ENCODE peak calls at places on chromosomes 13 and 19, in ten cellular contexts. X, T, J, A, E, Y, P, N, S and O are unnamed samples.

GRCh38 chr13:87827479-87827878 is 156.3 kb downstream of the SLITRK5 start:
- DNase-seq in X (no peak), T (no peak), J (no peak), A (no peak), E (peak), Y (no peak), P (no peak), N (no peak), S (no peak), O (no peak)

GRCh38 chr19:38792250-38793111 is 3.5 kb downstream of the LGALS7B start:
- DNase-seq in X (peak), T (peak), J (peak), A (no peak), E (no peak), Y (no peak), P (no peak), N (peak), S (peak), O (no peak)

GRCh38 chr19:43470288-43470687 is 4.9 kb upstream of the LYPD3 start:
- DNase-seq in X (no peak), T (no peak), J (no peak), A (no peak), E (no peak), Y (no peak), P (no peak), N (no peak), S (no peak), O (no peak)

GRCh38 chr19:49010453-49010852 is 6.4 kb downstream of the LHB start:
- DNase-seq in X (no peak), T (no peak), J (no peak), A (no peak), E (no peak), Y (no peak), P (no peak), N (no peak), S (no peak), O (no peak)

GRCh38 chr19:38693380-38694223 is 46.2 kb downstream of the ACTN4 start:
- DNase-seq in X (no peak), T (peak), J (no peak), A (peak), E (peak), Y (peak), P (no peak), N (peak), S (no peak), O (no peak)

GRCh38 chr19:15251010-15251748 is 18.9 kb upstream of the EPHX3 start:
- DNase-seq in X (no peak), T (no peak), J (peak), A (no peak), E (no peak), Y (no peak), P (no peak), N (no peak), S (no peak), O (no peak)

GRCh38 chr13:91955546-91956355 is 557.3 kb downstream of the GPC5 start:
- DNase-seq in X (no peak), T (no peak), J (no peak), A (no peak), E (no peak), Y (no peak), P (no peak), N (no peak), S (no peak), O (no peak)

GRCh38 chr19:45423033-45423588 is 606 bp downstream of the ERCC1 start:
- DNase-seq in X (no peak), T (peak), J (no peak), A (no peak), E (no peak), Y (no peak), P (no peak), N (peak), S (no peak), O (peak)

GRCh38 chr13:45575830-45576180 is 39.7 kb downstream of the ERICH6B start:
- DNase-seq in X (no peak), T (no peak), J (no peak), A (no peak), E (no peak), Y (no peak), P (no peak), N (no peak), S (no peak), O (no peak)

GRCh38 chr19:47232422-47233211 is 1.6 kb upstream of the BBC3 start:
- DNase-seq in X (no peak), T (peak), J (no peak), A (no peak), E (peak), Y (no peak), P (peak), N (no peak), S (no peak), O (no peak)

GRCh38 chr13:33057019-33057785 is 41.0 kb downstream of the KL start:
- DNase-seq in X (no peak), T (no peak), J (no peak), A (no peak), E (peak), Y (no peak), P (no peak), N (no peak), S (no peak), O (no peak)

GRCh38 chr13:73677041-73677589 is 457.1 kb downstream of the KLF12 start:
- DNase-seq in X (no peak), T (no peak), J (no peak), A (no peak), E (peak), Y (no peak), P (peak), N (no peak), S (no peak), O (no peak)

DNA sequence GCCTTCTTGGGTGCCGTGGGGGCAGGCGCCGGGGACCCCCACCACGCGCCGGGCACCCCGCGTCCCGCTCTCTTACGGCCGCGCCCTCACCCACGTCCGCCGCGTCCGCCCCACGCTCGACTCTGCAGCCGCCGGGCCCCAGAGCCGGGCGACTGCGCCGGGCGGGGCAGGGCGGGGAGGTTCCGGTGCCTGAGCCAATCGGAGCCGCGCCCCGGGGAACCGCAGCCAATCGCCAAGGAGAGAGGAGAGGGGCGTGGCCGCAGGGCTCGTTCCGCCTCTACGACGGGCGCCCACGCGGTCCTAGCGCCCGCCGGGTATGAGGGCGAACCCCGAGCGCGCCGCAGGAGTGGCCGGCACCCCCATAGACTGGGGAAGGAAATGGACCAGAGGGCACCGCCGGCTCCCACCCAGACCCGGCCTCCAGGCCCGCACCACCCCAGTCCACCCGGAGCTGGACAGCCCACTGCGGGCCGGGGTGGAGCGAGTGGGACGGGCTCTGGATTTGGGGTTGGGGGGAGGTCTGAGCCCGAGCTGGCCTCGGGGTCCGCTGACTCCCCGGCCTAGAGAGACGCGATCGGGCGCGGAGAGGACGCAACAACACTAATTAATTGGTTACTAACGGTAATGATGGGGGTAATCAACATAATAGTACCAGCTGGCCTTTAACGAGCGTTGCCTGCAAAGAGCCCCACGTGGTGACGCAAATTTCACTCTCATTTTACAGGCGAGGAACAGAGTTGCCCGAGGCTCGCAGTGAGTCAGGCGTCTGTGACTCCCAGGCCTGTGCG is at the start of gene MFSD12:
- DNase-seq in X (peak), T (peak), J (peak), A (peak), E (peak), Y (peak), P (peak), N (peak), S (peak), O (peak)
- TF ChIP-seq POLR2A in X (no peak), T (peak), J (peak), A (peak), E (peak), Y (peak), P (peak), N (peak), S (no peak), O (peak)

GRCh38 chr19:1245884-1246816 is 2.2 kb upstream of the MIDN start:
- DNase-seq in X (peak), T (peak), J (peak), A (no peak), E (no peak), Y (peak), P (peak), N (no peak), S (peak), O (peak)

GRCh38 chr19:1241417-1242095 is at the start of gene ATP5F1D:
- DNase-seq in X (peak), T (peak), J (peak), A (no peak), E (peak), Y (peak), P (peak), N (peak), S (peak), O (peak)

GRCh38 chr19:1245468-1245867 is 2.9 kb upstream of the MIDN start:
- DNase-seq in X (peak), T (no peak), J (no peak), A (no peak), E (no peak), Y (no peak), P (no peak), N (no peak), S (no peak), O (no peak)

GRCh38 chr19:1244693-1245451 is 3.3 kb downstream of the ATP5F1D start:
- DNase-seq in X (peak), T (peak), J (peak), A (no peak), E (no peak), Y (peak), P (peak), N (no peak), S (peak), O (peak)

DNA sequence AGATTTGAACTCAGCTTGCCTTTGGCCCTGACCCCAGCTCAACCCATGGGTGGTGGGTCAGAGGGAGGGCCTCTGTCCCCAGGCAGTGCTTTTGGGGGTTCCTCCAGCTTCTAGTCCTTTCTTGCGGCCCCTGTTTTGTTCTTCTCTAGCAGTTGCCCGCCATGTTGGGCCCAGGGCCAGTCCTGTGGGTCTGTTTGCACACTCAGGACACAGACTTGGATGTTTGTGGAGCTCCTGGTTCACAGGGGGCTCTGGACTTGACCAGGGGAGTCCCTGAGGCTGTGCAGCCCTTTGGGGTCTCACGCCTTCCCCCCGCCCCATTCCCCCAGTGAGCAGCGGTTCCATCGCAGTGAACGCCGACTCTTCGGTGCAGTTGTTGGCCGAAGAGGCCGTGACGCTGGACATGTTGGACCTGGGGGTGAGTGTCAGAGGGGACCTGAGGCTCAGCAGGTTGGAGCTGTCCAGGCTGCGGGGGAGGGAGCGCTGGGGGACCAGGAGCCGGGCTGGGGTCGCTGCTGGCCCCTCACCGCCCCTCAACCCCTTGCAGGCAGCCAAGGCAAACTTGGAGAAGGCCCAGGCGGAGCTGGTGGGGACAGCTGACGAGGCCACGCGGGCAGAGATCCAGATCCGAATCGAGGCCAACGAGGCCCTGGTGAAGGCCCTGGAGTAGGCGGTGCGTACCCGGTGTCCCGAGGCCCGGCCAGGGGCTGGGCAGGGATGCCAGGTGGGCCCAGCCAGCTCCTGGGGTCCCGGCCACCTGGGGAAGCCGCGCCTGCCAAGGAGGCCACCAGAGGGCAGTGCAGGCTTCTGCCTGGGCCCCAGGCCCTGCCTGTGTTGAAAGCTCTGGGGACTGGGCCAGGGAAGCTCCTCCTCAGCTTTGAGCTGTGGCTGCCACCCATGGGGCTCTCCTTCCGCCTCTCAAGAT is 2.5 kb downstream of the ATP5F1D start:
- DNase-seq in X (peak), T (peak), J (peak), A (no peak), E (peak), Y (peak), P (peak), N (peak), S (peak), O (peak)
- H3K27ac ChIP-seq in X (peak), T (peak), J (peak), A (peak), E (peak), Y (peak), P (peak), N (peak), S (peak), O (peak)

DNA sequence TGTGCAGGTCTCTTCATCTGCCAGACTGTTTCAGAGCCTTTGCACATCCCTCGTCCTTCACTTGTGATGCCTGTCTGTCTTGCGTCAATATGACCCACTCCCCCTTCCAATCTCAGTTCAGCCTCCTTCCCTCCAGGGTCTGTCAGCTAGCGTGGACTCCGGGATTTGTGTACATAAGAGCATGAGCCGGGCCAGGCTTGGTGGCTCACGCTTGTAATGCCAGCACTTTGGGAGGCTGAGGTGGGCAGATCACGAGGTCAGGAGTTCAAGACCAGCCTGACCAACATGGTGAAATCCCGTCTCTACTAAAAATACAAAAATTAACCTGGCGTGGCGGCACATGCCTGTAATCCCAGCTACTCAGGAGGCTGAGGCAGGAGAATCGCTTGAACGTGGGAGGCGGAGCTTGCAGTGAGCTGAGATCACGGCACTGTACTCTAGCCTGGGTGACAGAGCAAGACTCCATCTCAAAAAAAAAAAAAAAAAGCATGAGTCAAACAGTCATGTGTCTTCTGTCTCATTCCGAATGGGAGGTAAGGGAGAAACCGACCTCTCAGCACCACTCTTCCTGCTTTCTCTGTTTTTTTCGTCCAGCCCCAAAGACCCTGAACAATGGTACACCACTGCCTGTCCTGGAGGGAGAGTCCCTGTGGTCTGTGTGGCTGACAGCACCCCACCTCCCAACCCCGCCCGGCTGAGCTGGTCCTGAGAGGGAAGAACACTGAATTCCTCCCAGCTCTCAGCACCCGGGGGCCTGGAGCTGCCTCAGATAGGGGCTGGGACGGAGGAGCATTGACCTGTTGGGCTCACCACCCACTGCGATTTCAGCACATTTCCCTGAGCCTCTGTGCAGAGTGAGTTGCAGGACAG is 2.4 kb upstream of the SIGLEC9 start:
- DNase-seq in X (peak), T (no peak), J (no peak), A (no peak), E (no peak), Y (no peak), P (no peak), N (no peak), S (no peak), O (no peak)
- TF ChIP-seq POLR2A in X (no peak), T (no peak), J (peak), A (no peak), E (no peak), Y (peak), P (no peak), N (no peak), S (no peak), O (no peak)

GRCh38 chr13:79645569-79645968 is 164.6 kb downstream of the NDFIP2 start:
- DNase-seq in X (no peak), T (no peak), J (no peak), A (no peak), E (no peak), Y (no peak), P (no peak), N (no peak), S (no peak), O (no peak)
- H3K27ac ChIP-seq in X (no peak), T (no peak), J (no peak), A (no peak), E (no peak), Y (no peak), P (no peak), N (no peak), S (no peak), O (no peak)